ENCODE peak calls at places on chromosomes 7 and 10, in nine cellular contexts. R, F, Z, I, G, E, N, D and L are unnamed samples.

GRCh38 chr10:132055616-132056015 is 10.1 kb upstream of the JAKMIP3 start:
- DNase-seq in Z (peak), F (no peak), N (no peak), G (no peak), I (no peak), E (no peak), D (no peak), R (no peak), L (no peak)

GRCh38 chr7:2601065-2601464 is 30.7 kb upstream of the TTYH3 start:
- DNase-seq in Z (peak), N (no peak), I (no peak), E (no peak), F (no peak), R (no peak), D (no peak), G (no peak), L (no peak)

GRCh38 chr10:50222199-50222598 is 29.1 kb downstream of the ASAH2 start:
- DNase-seq in G (no peak), E (no peak), R (no peak), D (no peak), N (no peak), Z (no peak), I (no peak), F (no peak), L (no peak)

GRCh38 chr10:131018886-131019500 is 292.5 kb downstream of the TCERG1L start:
- DNase-seq in G (no peak), Z (peak), N (no peak), E (no peak), I (no peak), R (no peak), F (peak), D (no peak), L (no peak)

GRCh38 chr10:12530017-12530416 is 180.7 kb downstream of the CAMK1D start:
- DNase-seq in F (no peak), R (no peak), Z (peak), I (no peak), D (peak), N (no peak), G (no peak), E (no peak), L (no peak)

GRCh38 chr10:11759347-11759746 is 17.2 kb downstream of the ECHDC3 start:
- DNase-seq in G (peak), F (peak), R (no peak), N (no peak), I (no peak), Z (peak), E (no peak), D (no peak), L (no peak)

GRCh38 chr7:22417349-22417748 is 60.4 kb upstream of the RAPGEF5 start:
- DNase-seq in D (no peak), F (no peak), G (no peak), I (no peak), E (no peak), Z (no peak), R (no peak), N (no peak), L (no peak)

GRCh38 chr7:129739427-129739826 is 127.9 kb downstream of the NRF1 start:
- DNase-seq in F (no peak), Z (no peak), G (peak), E (no peak), R (no peak), N (no peak), I (no peak), D (no peak), L (no peak)

GRCh38 chr10:22325272-22325947 is 4.5 kb downstream of the BMI1 start:
- DNase-seq in N (peak), F (peak), Z (peak), R (peak), D (peak), E (peak), G (peak), I (peak), L (peak)

GRCh38 chr7:134750083-134751062 is 29.1 kb upstream of the CALD1 start:
- DNase-seq in Z (peak), N (peak), F (no peak), G (peak), D (peak), R (peak), E (peak), I (no peak), L (no peak)

GRCh38 chr7:134757938-134758337 is 21.5 kb upstream of the CALD1 start:
- DNase-seq in N (no peak), R (no peak), D (no peak), G (no peak), I (no peak), F (no peak), E (no peak), Z (no peak), L (no peak)

GRCh38 chr7:134752006-134752760 is 27.3 kb upstream of the CALD1 start:
- DNase-seq in F (no peak), Z (no peak), N (no peak), D (no peak), E (no peak), I (no peak), G (no peak), R (no peak), L (no peak)

GRCh38 chr7:134758981-134759380 is 20.5 kb upstream of the CALD1 start:
- DNase-seq in R (no peak), E (no peak), Z (no peak), N (no peak), I (no peak), F (no peak), D (no peak), G (no peak), L (no peak)

GRCh38 chr7:134755422-134756022 is 23.9 kb upstream of the CALD1 start:
- DNase-seq in Z (no peak), R (peak), I (no peak), E (peak), G (peak), F (no peak), N (no peak), D (peak), L (peak)
- TF ChIP-seq CTCF in Z (peak), R (peak), I (peak), E (peak), G (peak), F (peak), N (no peak), D (peak), L (peak)

GRCh38 chr10:120999868-121000267 is 148.7 kb downstream of the WDR11 start:
- DNase-seq in F (no peak), E (no peak), Z (no peak), R (no peak), N (no peak), D (no peak), I (no peak), G (no peak), L (no peak)
- TF ChIP-seq CTCF in F (no peak), E (no peak), Z (peak), R (no peak), N (peak), D (peak), I (no peak), G (no peak), L (no peak)

GRCh38 chr10:112446855-112447691 is at the start of the genes VTI1A and ZDHHC6:
- DNase-seq in F (peak), N (peak), Z (peak), G (peak), E (peak), D (peak), I (peak), R (peak), L (peak)
- TF ChIP-seq CTCF in F (no peak), N (peak), Z (peak), G (peak), E (no peak), D (peak), I (peak), R (no peak), L (peak)

GRCh38 chr7:27663989-27664331 is 1.3 kb upstream of the HIBADH start:
- DNase-seq in D (no peak), I (no peak), R (no peak), G (no peak), E (no peak), Z (no peak), F (no peak), N (no peak), L (no peak)

GRCh38 chr7:27662490-27663205 is at the start of gene HIBADH:
- DNase-seq in D (peak), G (peak), F (peak), I (peak), E (peak), R (peak), Z (peak), N (peak), L (peak)

GRCh38 chr7:27656724-27657123 is 6.0 kb downstream of the HIBADH start:
- DNase-seq in D (no peak), I (no peak), Z (no peak), R (no peak), N (no peak), F (no peak), E (no peak), G (no peak), L (no peak)

GRCh38 chr7:27661776-27662489 is 750 bp downstream of the HIBADH start:
- DNase-seq in G (no peak), Z (peak), N (peak), F (peak), D (peak), I (peak), E (peak), R (no peak), L (no peak)
- TF ChIP-seq CTCF in G (no peak), Z (no peak), N (no peak), F (no peak), D (no peak), I (no peak), E (peak), R (no peak), L (no peak)

DNA sequence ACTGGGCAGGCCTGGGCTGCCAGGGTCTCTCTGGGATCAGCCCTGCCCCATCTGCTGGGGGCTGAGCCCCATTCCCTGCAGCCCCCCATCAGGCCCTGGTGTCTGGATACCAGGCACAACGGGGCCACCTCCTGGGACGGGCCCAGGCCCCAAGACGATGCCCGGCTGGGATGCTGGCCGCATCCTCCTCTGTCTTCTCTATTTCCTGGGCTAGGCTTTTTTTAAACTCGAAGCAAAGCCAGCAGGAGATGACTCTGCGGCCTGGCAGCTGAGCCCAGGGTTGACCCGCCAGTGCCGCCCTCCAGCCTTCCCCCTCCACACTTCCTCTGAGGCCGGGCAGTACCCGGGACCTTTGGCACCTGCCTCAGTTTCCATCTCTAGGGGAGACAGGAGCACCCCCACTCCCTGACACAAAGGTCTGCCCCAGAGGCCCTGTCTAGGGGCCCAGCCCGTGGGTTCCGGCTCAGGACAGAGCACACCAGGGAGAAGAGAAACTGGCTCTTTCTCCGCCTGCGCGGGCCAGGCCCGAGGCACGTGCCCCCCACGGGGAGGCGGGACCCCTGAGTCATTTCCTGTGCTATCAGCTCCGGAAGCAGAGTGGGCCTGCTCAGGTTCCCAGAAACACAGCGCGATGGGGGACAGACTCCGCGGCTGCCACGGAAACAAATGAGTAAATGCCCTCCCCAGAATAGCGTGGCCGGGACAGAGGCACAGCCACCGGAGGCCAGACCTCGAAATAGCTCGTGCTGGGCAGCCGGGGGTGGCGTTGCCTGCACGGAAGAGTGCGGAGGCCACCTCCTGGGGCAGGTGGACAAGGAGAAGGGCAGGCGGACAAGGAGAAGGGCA is 84.6 kb upstream of the PDGFA start:
- DNase-seq in R (no peak), E (no peak), F (peak), Z (peak), G (peak), N (peak), D (no peak), I (peak), L (peak)
- TF ChIP-seq CTCF in R (no peak), E (no peak), F (no peak), Z (no peak), G (no peak), N (no peak), D (no peak), I (no peak), L (no peak)

GRCh38 chr7:99733448-99733847 is 1.5 kb downstream of the CYP3A7 start:
- DNase-seq in Z (peak), R (peak), I (no peak), E (peak), G (no peak), N (no peak), F (no peak), D (no peak), L (no peak)
- TF ChIP-seq CTCF in Z (peak), R (peak), I (peak), E (peak), G (no peak), N (no peak), F (no peak), D (peak), L (no peak)

GRCh38 chr7:106063039-106063438 is 49.1 kb downstream of the SYPL1 start:
- DNase-seq in F (no peak), R (no peak), D (no peak), G (no peak), I (no peak), E (no peak), Z (peak), N (no peak), L (no peak)

GRCh38 chr7:106063692-106064091 is 48.4 kb downstream of the SYPL1 start:
- DNase-seq in D (no peak), R (no peak), N (no peak), F (no peak), G (no peak), Z (no peak), I (no peak), E (no peak), L (no peak)

GRCh38 chr7:106064329-106064728 is 47.8 kb downstream of the SYPL1 start:
- DNase-seq in R (no peak), G (no peak), I (no peak), F (no peak), E (no peak), N (no peak), D (no peak), Z (peak), L (no peak)

GRCh38 chr7:106065560-106066500 is 46.3 kb downstream of the SYPL1 start:
- DNase-seq in E (no peak), N (peak), Z (no peak), D (peak), F (no peak), G (peak), R (no peak), I (no peak), L (peak)

GRCh38 chr7:106064836-106065559 is 47.1 kb downstream of the SYPL1 start:
- DNase-seq in E (peak), F (peak), R (peak), Z (peak), I (peak), D (peak), N (peak), G (peak), L (peak)
- TF ChIP-seq CTCF in E (no peak), F (peak), R (no peak), Z (no peak), I (no peak), D (no peak), N (no peak), G (peak), L (no peak)

DNA sequence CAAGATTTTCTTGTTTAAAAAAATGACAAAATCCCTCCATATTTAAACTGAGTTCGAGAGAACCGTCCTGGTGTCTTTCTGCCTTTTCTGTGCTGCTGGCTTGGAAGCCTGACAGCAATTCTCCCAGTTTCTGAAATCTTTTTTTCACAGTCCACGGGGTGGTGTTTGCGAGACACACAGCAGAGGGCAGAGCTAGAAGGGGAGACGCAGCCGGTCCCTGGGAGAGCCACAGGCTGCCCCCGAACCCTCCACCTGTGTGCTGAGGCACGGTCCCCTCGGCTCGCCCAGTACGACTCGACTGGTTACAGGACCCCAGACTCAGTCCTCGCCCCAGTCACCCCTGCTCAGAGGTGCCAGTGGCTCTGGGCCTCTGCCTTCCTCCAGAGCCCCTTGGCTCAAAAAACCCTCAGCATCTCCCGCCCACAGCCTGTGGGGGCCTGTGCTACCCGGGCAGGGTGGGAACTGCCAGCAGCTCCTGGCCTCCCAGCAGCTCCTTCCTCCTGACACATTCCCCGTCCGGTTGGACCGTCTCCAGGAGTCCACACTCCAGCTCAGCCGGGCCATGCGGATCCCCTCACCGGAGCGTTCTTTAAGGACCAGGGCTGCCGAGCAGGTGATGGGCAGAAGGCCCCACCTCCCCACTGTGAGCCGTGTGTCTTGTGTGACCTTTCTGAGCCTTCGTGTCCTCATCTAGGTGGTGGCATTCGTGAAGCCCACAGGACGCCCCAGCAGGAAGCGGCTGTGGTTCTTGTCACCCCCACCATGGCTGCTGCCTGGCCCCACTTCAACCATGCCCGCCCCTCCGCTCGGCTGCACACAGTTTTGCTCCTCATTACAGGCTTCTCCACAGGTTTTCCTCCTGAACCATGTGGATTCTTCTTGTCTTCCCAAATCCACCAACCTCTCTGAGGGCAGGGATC is 52.3 kb upstream of the EN2 start:
- DNase-seq in Z (peak), E (no peak), R (no peak), N (no peak), F (no peak), I (no peak), G (no peak), D (no peak), L (no peak)
- TF ChIP-seq CTCF in Z (peak), E (no peak), R (no peak), N (no peak), F (no peak), I (no peak), G (no peak), D (no peak), L (peak)